ENCODE peak calls at places on chromosomes 2 and 18, in six cellular contexts. B is neural progenitor cell, J is lower lobe of right lung, G is chondrocyte, M is A549, T is WTC11. X is an unnamed sample.

GRCh38 chr2:9021563-9022211 is 18.2 kb upstream of the MBOAT2 start:
- DNase-seq in G (no peak), T (no peak), M (no peak), J (no peak), B (no peak), X (no peak)

GRCh38 chr2:8298783-8299182 is 383.1 kb upstream of the ID2 start:
- DNase-seq in M (no peak), T (no peak), B (no peak), J (peak), G (no peak), X (no peak)

GRCh38 chr2:240078631-240079030 is 25.3 kb upstream of the OR6B3 start:
- DNase-seq in M (no peak), T (no peak), B (no peak), G (no peak), J (no peak), X (no peak)

GRCh38 chr2:178404380-178404767 is 46.6 kb downstream of the PRKRA start:
- DNase-seq in B (no peak), T (no peak), M (no peak), G (no peak), J (no peak), X (no peak)

GRCh38 chr2:46846454-46846990 is 69.1 kb downstream of the MCFD2 start:
- DNase-seq in G (no peak), T (no peak), J (no peak), M (no peak), B (no peak), X (no peak)

GRCh38 chr2:170660406-170660805 is 54.7 kb upstream of the SP5 start:
- DNase-seq in B (no peak), M (no peak), T (no peak), G (no peak), J (no peak), X (no peak)

GRCh38 chr2:26900831-26901321 is 52.9 kb downstream of the DPYSL5 start:
- DNase-seq in M (no peak), G (no peak), T (no peak), B (peak), J (no peak), X (no peak)

GRCh38 chr2:64374686-64375085 is 79.3 kb upstream of the LGALSL start:
- DNase-seq in T (no peak), B (no peak), M (no peak), J (no peak), G (no peak), X (no peak)

GRCh38 chr2:192978317-192978874 is 783.7 kb upstream of the TMEFF2 start:
- DNase-seq in T (no peak), B (no peak), M (no peak), J (no peak), G (no peak), X (no peak)

GRCh38 chr2:218249686-218250085 is 11.1 kb upstream of the GPBAR1 start:
- DNase-seq in J (no peak), B (no peak), G (peak), T (no peak), M (no peak), X (no peak)

GRCh38 chr2:120914839-120915521 is 179.3 kb downstream of the GLI2 start:
- DNase-seq in T (no peak), B (no peak), J (peak), G (peak), M (peak), X (no peak)

GRCh38 chr2:235314371-235314915 is 179.4 kb upstream of the AGAP1 start:
- DNase-seq in G (no peak), J (no peak), M (no peak), B (no peak), T (no peak), X (no peak)

GRCh38 chr2:72014871-72015270 is 132.8 kb downstream of the CYP26B1 start:
- DNase-seq in T (no peak), J (no peak), B (no peak), M (no peak), G (no peak), X (no peak)

GRCh38 chr18:46207985-46208384 is 103.8 kb downstream of the HAUS1 start:
- DNase-seq in T (no peak), B (no peak), M (no peak), G (no peak), J (no peak), X (no peak)

GRCh38 chr2:33180915-33181314 is 234.2 kb downstream of the LTBP1 start:
- DNase-seq in B (no peak), T (no peak), J (no peak), M (no peak), G (no peak), X (no peak)

GRCh38 chr2:11175293-11175795 is 20.1 kb downstream of the SLC66A3 start:
- DNase-seq in B (no peak), M (no peak), G (peak), J (no peak), T (no peak), X (no peak)

GRCh38 chr2:210663574-210663973 is 107.2 kb downstream of the CPS1 start:
- DNase-seq in G (no peak), T (no peak), M (peak), B (peak), J (no peak), X (no peak)

GRCh38 chr18:78859686-78860085 is 119.9 kb upstream of the SALL3 start:
- DNase-seq in M (no peak), T (no peak), B (no peak), J (no peak), G (no peak), X (no peak)

GRCh38 chr2:100182494-100183355 is 40.3 kb upstream of the AFF3 start:
- DNase-seq in T (peak), G (no peak), M (no peak), B (peak), J (no peak), X (no peak)

GRCh38 chr2:174771631-174772491 is 7.6 kb upstream of the CHRNA1 start:
- DNase-seq in G (no peak), J (peak), M (peak), B (peak), T (peak), X (no peak)

GRCh38 chr2:202671317-202672035 is 36.7 kb downstream of the FAM117B start:
- DNase-seq in M (no peak), G (no peak), T (no peak), J (no peak), B (no peak), X (no peak)

GRCh38 chr2:147149589-147150245 is 695.1 kb upstream of the ACVR2A start:
- DNase-seq in M (peak), J (no peak), T (no peak), B (no peak), G (peak), X (no peak)

GRCh38 chr18:8942909-8943545 is 159.5 kb upstream of the NDUFV2 start:
- DNase-seq in J (peak), B (no peak), T (no peak), G (no peak), M (no peak), X (no peak)

GRCh38 chr2:171161425-171162289 is 964 bp upstream of the TLK1 start:
- DNase-seq in M (no peak), J (no peak), T (no peak), G (no peak), B (no peak), X (no peak)

DNA sequence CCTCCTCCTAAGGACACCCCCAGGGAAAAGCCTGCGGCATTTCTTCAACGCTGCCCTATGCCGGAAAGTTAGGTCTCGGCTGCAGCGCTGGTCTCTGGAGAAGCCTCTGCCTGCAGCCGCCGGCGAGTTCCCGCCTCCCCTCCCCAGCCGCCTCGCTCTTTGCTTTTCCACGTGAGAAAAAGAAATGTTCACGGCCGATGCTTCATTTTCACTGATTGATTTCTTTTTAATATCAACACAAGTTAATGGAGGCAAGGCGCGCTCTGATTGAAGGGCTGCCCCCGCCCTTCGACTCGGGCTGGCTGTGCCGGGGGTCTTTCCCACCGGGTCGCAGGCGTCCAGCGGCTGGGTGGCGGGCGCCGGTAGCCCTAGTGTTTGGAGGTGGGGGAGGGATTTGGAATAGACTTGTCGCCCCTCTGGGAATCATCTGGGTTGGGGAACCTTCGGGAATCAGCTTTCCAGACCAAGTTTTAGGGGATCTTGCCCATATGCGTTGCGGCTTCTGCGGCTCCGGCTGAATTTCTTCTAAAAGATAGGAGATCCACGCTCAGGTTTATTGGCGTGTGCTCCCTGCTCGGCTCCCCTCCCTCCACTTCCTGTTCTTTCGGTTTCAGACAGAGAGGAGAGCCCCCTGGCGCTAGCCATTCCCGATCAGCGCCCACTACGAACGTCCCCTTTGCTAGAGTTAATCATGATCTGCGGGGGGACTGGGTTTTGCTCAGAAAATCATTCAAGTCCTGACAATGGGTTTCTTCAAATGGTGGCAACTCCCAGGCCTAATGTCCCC is 4.1 kb downstream of the NRP2 start:
- DNase-seq in G (no peak), J (no peak), M (no peak), B (peak), T (no peak), X (no peak)
- TF ChIP-seq CTCF in G (peak), J (no peak), M (no peak), B (peak), T (no peak), X (no peak)

GRCh38 chr2:212912445-212913103 is 238.8 kb downstream of the IKZF2 start:
- DNase-seq in J (no peak), M (peak), G (no peak), T (no peak), B (no peak), X (no peak)
- TF ChIP-seq CTCF in J (no peak), M (no peak), G (no peak), T (no peak), B (no peak), X (no peak)

DNA sequence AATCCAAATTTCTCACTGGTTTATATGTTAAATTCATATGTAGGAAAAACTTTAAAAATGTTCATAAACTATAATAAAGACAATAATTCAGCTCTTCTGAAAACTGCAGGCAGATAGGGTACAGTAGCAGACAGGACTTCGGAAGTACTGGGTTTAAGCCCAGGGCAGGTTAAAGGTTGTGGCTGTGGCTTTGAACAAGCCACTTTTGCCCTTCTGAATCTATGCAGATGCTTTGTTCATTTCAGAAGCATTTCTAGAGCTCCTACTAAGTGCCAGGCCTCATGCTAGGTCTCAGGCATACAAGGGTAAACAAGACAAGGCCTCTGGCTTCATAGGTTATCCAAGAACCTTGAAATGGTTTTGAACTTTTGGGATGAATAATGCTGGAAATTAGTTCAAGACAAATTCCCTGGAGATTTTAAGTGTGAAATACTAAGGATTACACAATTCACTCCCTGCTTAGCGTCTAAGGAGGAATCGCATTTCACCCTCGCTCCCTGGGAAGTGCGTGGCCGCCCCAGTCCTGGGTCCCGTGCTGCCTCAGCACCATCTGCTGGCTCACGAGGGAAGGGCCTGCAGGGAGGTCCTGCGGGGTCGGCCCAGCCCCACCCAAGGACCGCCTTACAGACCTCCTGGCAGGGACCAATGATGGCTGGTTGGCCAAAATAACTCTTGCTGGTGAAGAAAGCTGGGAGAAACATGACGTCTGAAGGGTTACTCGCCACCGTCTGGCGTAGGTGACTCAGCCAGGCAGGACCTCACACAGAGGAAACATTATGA is 67.7 kb upstream of the L3MBTL4 start:
- DNase-seq in M (peak), T (peak), G (no peak), J (peak), B (peak), X (peak)
- TF ChIP-seq CTCF in M (peak), T (peak), G (peak), J (peak), B (peak), X (no peak)

DNA sequence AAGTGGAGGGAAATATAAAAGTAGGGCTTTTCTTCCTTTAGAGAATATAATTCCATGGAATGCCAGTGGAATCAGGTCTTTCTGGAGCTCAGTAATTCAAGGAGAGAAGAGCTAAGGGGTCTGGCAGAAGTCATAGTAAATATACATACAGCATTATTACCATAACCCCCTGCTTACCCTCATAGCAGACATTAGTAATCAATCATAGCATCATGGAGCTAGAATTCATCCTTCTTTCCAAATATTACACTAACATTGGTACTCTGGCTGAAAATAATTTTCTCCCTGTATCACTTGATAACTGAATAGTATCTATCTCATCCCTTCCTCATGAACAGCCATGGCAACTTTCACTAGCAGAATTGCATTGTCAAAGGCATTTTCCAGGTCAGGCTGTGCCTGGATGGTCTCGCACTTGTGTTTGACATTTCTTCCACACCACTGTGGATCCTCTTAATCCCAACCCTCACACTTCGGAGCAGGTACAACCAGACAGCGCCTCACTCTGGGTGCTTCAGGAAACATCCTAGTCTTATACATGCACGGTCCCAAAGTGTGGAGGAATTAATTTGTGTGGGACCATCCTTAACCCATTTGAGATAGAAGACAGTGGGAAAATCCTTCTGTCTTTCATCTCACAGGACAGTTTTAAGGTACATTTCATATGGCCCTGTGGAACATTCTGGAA is 84.2 kb upstream of the SEC11C start:
- DNase-seq in T (peak), G (no peak), J (no peak), M (peak), B (peak), X (no peak)
- TF ChIP-seq CTCF in T (peak), G (peak), J (no peak), M (no peak), B (peak), X (no peak)

GRCh38 chr2:85887566-85888019 is 1.2 kb downstream of the ST3GAL5 start:
- DNase-seq in M (peak), T (no peak), J (peak), B (peak), G (no peak), X (peak)
- TF ChIP-seq CTCF in M (peak), T (no peak), J (no peak), B (no peak), G (peak), X (no peak)

DNA sequence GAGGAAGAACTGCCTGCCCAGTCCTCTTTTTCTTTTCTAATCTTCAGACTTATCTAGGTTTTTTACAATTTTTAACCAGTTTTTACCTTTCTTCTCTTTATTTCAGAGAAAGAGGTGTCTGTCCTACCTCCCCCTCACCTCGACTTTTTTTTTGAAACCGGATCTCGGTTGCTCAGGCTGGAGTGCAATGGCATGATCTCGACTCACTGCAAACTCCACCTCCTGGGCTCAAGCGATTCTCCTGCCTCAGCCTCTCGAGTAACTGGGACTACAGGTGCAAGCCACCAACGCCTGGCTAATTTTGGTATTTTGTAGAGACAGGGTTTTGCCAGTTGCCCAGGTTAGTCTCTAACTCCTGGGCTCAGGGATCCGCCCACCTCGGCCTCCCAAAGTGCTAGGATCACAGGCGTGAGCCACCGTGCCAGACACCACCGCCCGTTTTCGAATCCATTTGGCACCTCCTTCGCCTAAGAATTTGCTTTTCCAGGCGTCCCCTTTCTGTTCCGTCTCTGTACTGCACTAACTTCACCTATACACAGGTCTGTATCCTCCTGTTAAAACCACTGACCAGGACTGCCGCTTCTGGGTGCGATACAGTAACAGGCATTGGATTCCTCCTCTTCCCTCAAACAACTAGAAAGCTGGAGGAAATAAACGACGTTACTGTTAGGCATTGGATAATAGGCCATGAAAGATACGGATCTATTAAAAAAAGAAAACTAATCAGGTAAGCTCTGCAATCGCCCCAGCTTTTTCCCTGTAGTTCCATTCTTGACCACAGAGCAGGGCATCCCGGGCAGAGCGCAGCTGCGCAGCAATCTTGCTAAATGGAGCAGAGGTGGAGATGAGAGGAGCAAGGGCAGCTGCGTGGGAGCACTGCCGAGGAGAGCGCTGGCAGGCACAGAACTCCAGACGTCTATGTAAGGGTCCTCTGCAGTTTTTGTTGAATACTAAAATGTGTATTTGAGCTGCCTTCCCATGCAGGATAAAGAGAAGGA is 69.9 kb downstream of the ZC3H6 start:
- DNase-seq in M (peak), B (no peak), J (no peak), T (no peak), G (no peak), X (no peak)
- TF ChIP-seq CTCF in M (no peak), B (peak), J (no peak), T (no peak), G (no peak), X (no peak)